ENCODE peak calls at places on chromosome 9, in nine cellular contexts. One of them, this sample, is unnamed.

GRCh38 chr9:107732781-107733529 is 243.4 kb upstream of the KLF4 start:
- DNase-seq in gastrocnemius medialis: peak; percentile 75
- DNase-seq in CD8-positive, alpha-beta T cell: no peak
- DNase-seq in A673: no peak
- DNase-seq in OCI-LY7: no peak
- DNase-seq in GM23338: no peak
- DNase-seq in AG09309: no peak
- DNase-seq in fibroblast of pulmonary artery: peak; percentile 81
- DNase-seq in lung: no peak
- DNase-seq in this sample: peak; percentile 91

GRCh38 chr9:28024616-28025147 is 451.4 kb upstream of the C9orf72 start:
- DNase-seq in gastrocnemius medialis: no peak
- DNase-seq in CD8-positive, alpha-beta T cell: no peak
- DNase-seq in A673: no peak
- DNase-seq in OCI-LY7: no peak
- DNase-seq in GM23338: no peak
- DNase-seq in AG09309: no peak
- DNase-seq in fibroblast of pulmonary artery: no peak
- DNase-seq in lung: no peak
- DNase-seq in this sample: no peak

GRCh38 chr9:91427873-91428272 is 4.2 kb upstream of the NFIL3 start:
- DNase-seq in gastrocnemius medialis: no peak
- DNase-seq in CD8-positive, alpha-beta T cell: no peak
- DNase-seq in A673: no peak
- DNase-seq in OCI-LY7: no peak
- DNase-seq in GM23338: no peak
- DNase-seq in AG09309: no peak
- DNase-seq in fibroblast of pulmonary artery: peak; percentile 83
- DNase-seq in lung: no peak
- DNase-seq in this sample: peak; percentile 74

GRCh38 chr9:99015448-99015847 is 71.7 kb downstream of the COL15A1 start:
- DNase-seq in gastrocnemius medialis: no peak
- DNase-seq in CD8-positive, alpha-beta T cell: no peak
- DNase-seq in A673: no peak
- DNase-seq in OCI-LY7: no peak
- DNase-seq in GM23338: no peak
- DNase-seq in AG09309: no peak
- DNase-seq in fibroblast of pulmonary artery: no peak
- DNase-seq in lung: no peak
- DNase-seq in this sample: no peak

GRCh38 chr9:81609782-81610738 is 79.3 kb downstream of the TLE1 start:
- DNase-seq in gastrocnemius medialis: peak; percentile 57
- DNase-seq in CD8-positive, alpha-beta T cell: no peak
- DNase-seq in A673: no peak
- DNase-seq in OCI-LY7: no peak
- DNase-seq in GM23338: no peak
- DNase-seq in AG09309: no peak
- DNase-seq in fibroblast of pulmonary artery: peak; percentile 28
- DNase-seq in lung: no peak
- DNase-seq in this sample: peak; percentile 12

GRCh38 chr9:111926421-111926875 is 29.8 kb downstream of the UGCG start:
- DNase-seq in gastrocnemius medialis: peak; percentile 35
- DNase-seq in CD8-positive, alpha-beta T cell: peak; percentile 8
- DNase-seq in A673: peak; percentile 99
- DNase-seq in OCI-LY7: peak; percentile 91
- DNase-seq in GM23338: no peak
- DNase-seq in AG09309: peak; percentile 49
- DNase-seq in fibroblast of pulmonary artery: peak; percentile 88
- DNase-seq in lung: no peak
- DNase-seq in this sample: peak; percentile 75

GRCh38 chr9:132042324-132042723 is 37.3 kb downstream of the MED27 start:
- DNase-seq in gastrocnemius medialis: no peak
- DNase-seq in CD8-positive, alpha-beta T cell: no peak
- DNase-seq in A673: peak; percentile 14
- DNase-seq in OCI-LY7: no peak
- DNase-seq in GM23338: no peak
- DNase-seq in AG09309: peak; percentile 87
- DNase-seq in fibroblast of pulmonary artery: peak; percentile 92
- DNase-seq in lung: no peak
- DNase-seq in this sample: peak; percentile 96

GRCh38 chr9:6711403-6711802 is 46.4 kb upstream of the KDM4C start:
- DNase-seq in gastrocnemius medialis: no peak
- DNase-seq in CD8-positive, alpha-beta T cell: no peak
- DNase-seq in A673: no peak
- DNase-seq in OCI-LY7: no peak
- DNase-seq in GM23338: no peak
- DNase-seq in AG09309: no peak
- DNase-seq in fibroblast of pulmonary artery: no peak
- DNase-seq in lung: no peak
- DNase-seq in this sample: peak; percentile 62

GRCh38 chr9:11086561-11086960 is 473.8 kb upstream of the PTPRD start:
- DNase-seq in gastrocnemius medialis: no peak
- DNase-seq in CD8-positive, alpha-beta T cell: no peak
- DNase-seq in A673: peak; percentile 12
- DNase-seq in OCI-LY7: no peak
- DNase-seq in GM23338: no peak
- DNase-seq in AG09309: no peak
- DNase-seq in fibroblast of pulmonary artery: peak; percentile 20
- DNase-seq in lung: no peak
- DNase-seq in this sample: no peak

GRCh38 chr9:113632776-113633590 is 169.5 kb downstream of the RGS3 start:
- DNase-seq in gastrocnemius medialis: no peak
- DNase-seq in CD8-positive, alpha-beta T cell: no peak
- DNase-seq in A673: no peak
- DNase-seq in OCI-LY7: no peak
- DNase-seq in GM23338: no peak
- DNase-seq in AG09309: no peak
- DNase-seq in fibroblast of pulmonary artery: peak; percentile 36
- DNase-seq in lung: no peak
- DNase-seq in this sample: peak; percentile 71

GRCh38 chr9:38141751-38142150 is 72.7 kb upstream of the SHB start:
- DNase-seq in gastrocnemius medialis: no peak
- DNase-seq in CD8-positive, alpha-beta T cell: no peak
- DNase-seq in A673: peak; percentile 29
- DNase-seq in OCI-LY7: no peak
- DNase-seq in GM23338: no peak
- DNase-seq in AG09309: peak; percentile 64
- DNase-seq in fibroblast of pulmonary artery: peak; percentile 52
- DNase-seq in lung: no peak
- DNase-seq in this sample: peak; percentile 65

GRCh38 chr9:131578778-131579504 is 33.6 kb downstream of the PRRT1B start:
- DNase-seq in gastrocnemius medialis: no peak
- DNase-seq in CD8-positive, alpha-beta T cell: peak; percentile 28
- DNase-seq in A673: no peak
- DNase-seq in OCI-LY7: peak; percentile 51
- DNase-seq in GM23338: no peak
- DNase-seq in AG09309: no peak
- DNase-seq in fibroblast of pulmonary artery: no peak
- DNase-seq in lung: no peak
- DNase-seq in this sample: no peak

GRCh38 chr9:15509931-15510788 is 610 bp downstream of the PSIP1 start:
- DNase-seq in gastrocnemius medialis: peak; percentile 14
- DNase-seq in CD8-positive, alpha-beta T cell: peak; percentile 22
- DNase-seq in A673: peak; percentile 29
- DNase-seq in OCI-LY7: peak; percentile 78
- DNase-seq in GM23338: peak; percentile 76
- DNase-seq in AG09309: no peak
- DNase-seq in fibroblast of pulmonary artery: peak; percentile 17
- DNase-seq in lung: peak; percentile 34
- DNase-seq in this sample: peak; percentile 48

GRCh38 chr9:27407966-27408365 is 111.0 kb upstream of the EQTN start:
- DNase-seq in gastrocnemius medialis: no peak
- DNase-seq in CD8-positive, alpha-beta T cell: no peak
- DNase-seq in A673: no peak
- DNase-seq in OCI-LY7: no peak
- DNase-seq in GM23338: no peak
- DNase-seq in AG09309: no peak
- DNase-seq in fibroblast of pulmonary artery: peak; percentile 48
- DNase-seq in lung: no peak
- DNase-seq in this sample: peak; percentile 6

DNA sequence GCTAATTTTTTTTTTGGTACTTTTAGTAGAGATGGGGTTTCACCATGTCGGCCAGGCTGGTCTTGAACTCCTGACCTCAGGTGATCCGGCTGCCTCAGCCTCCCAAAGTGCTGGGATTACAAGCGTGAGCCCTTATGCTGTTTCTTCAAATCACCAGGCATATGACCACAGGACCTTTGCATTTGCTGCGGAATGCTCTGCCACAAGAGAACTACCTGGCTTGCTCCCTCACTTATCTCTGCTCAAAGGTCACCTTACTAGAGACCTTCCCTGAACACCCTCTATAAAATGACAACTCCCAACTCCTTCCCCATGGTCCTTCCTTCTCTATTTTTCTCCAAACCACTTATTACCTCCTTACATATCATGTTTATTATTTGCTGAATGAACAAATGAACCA is 1.4 kb downstream of the ZER1 start:
- DNase-seq in gastrocnemius medialis: no peak
- DNase-seq in CD8-positive, alpha-beta T cell: no peak
- DNase-seq in A673: no peak
- DNase-seq in OCI-LY7: no peak
- DNase-seq in GM23338: no peak
- DNase-seq in AG09309: no peak
- DNase-seq in fibroblast of pulmonary artery: no peak
- DNase-seq in lung: no peak
- DNase-seq in this sample: no peak
- H3K4me3 ChIP-seq in gastrocnemius medialis: peak overlapping the region; percentile 91
- H3K4me3 ChIP-seq in CD8-positive, alpha-beta T cell: no peak overlapping the region
- H3K4me3 ChIP-seq in A673: peak overlapping the region; percentile 94
- H3K4me3 ChIP-seq in OCI-LY7: peak overlapping the region; percentile 86
- H3K4me3 ChIP-seq in GM23338: peak overlapping the region; percentile 97
- H3K4me3 ChIP-seq in AG09309: no peak overlapping the region
- H3K4me3 ChIP-seq in fibroblast of pulmonary artery: peak overlapping the region; percentile 96
- H3K4me3 ChIP-seq in lung: no peak overlapping the region
- H3K4me3 ChIP-seq in this sample: peak overlapping the region; percentile 94

GRCh38 chr9:77844415-77844814 is 187.2 kb downstream of the GNAQ start:
- DNase-seq in gastrocnemius medialis: no peak
- DNase-seq in CD8-positive, alpha-beta T cell: no peak
- DNase-seq in A673: no peak
- DNase-seq in OCI-LY7: no peak
- DNase-seq in GM23338: no peak
- DNase-seq in AG09309: no peak
- DNase-seq in fibroblast of pulmonary artery: no peak
- DNase-seq in lung: no peak
- DNase-seq in this sample: no peak

GRCh38 chr9:77843088-77843985 is 188.3 kb downstream of the GNAQ start:
- DNase-seq in gastrocnemius medialis: no peak
- DNase-seq in CD8-positive, alpha-beta T cell: no peak
- DNase-seq in A673: no peak
- DNase-seq in OCI-LY7: no peak
- DNase-seq in GM23338: peak; percentile 45
- DNase-seq in AG09309: no peak
- DNase-seq in fibroblast of pulmonary artery: no peak
- DNase-seq in lung: no peak
- DNase-seq in this sample: no peak

GRCh38 chr9:77838986-77839385 is 190.9 kb upstream of the GNA14 start:
- DNase-seq in gastrocnemius medialis: no peak
- DNase-seq in CD8-positive, alpha-beta T cell: no peak
- DNase-seq in A673: no peak
- DNase-seq in OCI-LY7: no peak
- DNase-seq in GM23338: no peak
- DNase-seq in AG09309: no peak
- DNase-seq in fibroblast of pulmonary artery: no peak
- DNase-seq in lung: no peak
- DNase-seq in this sample: no peak

GRCh38 chr9:77839459-77840140 is 191.5 kb upstream of the GNA14 start:
- DNase-seq in gastrocnemius medialis: no peak
- DNase-seq in CD8-positive, alpha-beta T cell: no peak
- DNase-seq in A673: peak; percentile 45
- DNase-seq in OCI-LY7: no peak
- DNase-seq in GM23338: no peak
- DNase-seq in AG09309: no peak
- DNase-seq in fibroblast of pulmonary artery: peak; percentile 78
- DNase-seq in lung: no peak
- DNase-seq in this sample: peak; percentile 61

DNA sequence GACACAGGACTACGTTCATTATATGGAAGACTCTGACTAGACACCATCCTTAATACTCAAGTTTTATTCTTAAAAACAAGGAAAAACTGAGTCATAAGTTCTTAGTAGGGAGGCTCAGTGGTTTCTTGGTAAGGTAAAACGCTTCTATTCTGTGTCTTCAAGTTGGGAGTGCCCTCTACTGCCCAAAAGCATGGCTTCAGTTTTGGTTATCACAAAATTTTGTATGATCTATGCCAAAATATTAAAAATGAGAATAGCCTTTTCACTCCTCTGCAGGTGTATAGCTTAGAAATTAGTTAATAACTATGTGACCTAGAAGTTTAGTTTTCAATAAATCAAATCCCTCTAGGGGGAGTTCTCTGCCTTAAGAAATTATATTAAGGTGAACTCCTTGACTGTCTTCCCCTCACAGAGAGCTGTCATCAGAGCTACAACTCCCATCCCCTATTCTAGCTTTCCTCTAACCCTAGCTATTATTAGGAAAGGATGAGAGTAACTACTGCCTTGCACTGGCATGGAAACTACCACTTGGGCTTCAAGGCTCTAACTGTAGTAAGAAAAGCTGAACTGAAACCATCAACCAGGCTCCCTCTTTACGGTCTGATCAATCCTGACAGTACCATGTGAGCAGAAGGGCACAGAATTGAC is 189.7 kb downstream of the GNAQ start:
- DNase-seq in gastrocnemius medialis: no peak
- DNase-seq in CD8-positive, alpha-beta T cell: no peak
- DNase-seq in A673: no peak
- DNase-seq in OCI-LY7: no peak
- DNase-seq in GM23338: no peak
- DNase-seq in AG09309: no peak
- DNase-seq in fibroblast of pulmonary artery: no peak
- DNase-seq in lung: no peak
- DNase-seq in this sample: no peak
- TF ChIP-seq CTCF in gastrocnemius medialis: peak; percentile 6
- TF ChIP-seq CTCF in CD8-positive, alpha-beta T cell: no peak
- TF ChIP-seq CTCF in A673: peak; percentile 56
- TF ChIP-seq CTCF in OCI-LY7: peak; percentile 59
- TF ChIP-seq CTCF in GM23338: peak; percentile 49
- TF ChIP-seq CTCF in AG09309: peak; percentile 39
- TF ChIP-seq CTCF in fibroblast of pulmonary artery: peak; percentile 42
- TF ChIP-seq CTCF in lung: no peak
- TF ChIP-seq CTCF in this sample: peak; percentile 29

GRCh38 chr9:110921705-110922104 is 116.6 kb downstream of the LPAR1 start:
- DNase-seq in gastrocnemius medialis: no peak
- DNase-seq in CD8-positive, alpha-beta T cell: no peak
- DNase-seq in A673: no peak
- DNase-seq in OCI-LY7: no peak
- DNase-seq in GM23338: no peak
- DNase-seq in AG09309: no peak
- DNase-seq in fibroblast of pulmonary artery: no peak
- DNase-seq in lung: no peak
- DNase-seq in this sample: no peak
- H3K4me3 ChIP-seq in gastrocnemius medialis: no peak overlapping the region
- H3K4me3 ChIP-seq in CD8-positive, alpha-beta T cell: no peak overlapping the region
- H3K4me3 ChIP-seq in A673: no peak overlapping the region
- H3K4me3 ChIP-seq in OCI-LY7: no peak overlapping the region
- H3K4me3 ChIP-seq in GM23338: no peak overlapping the region
- H3K4me3 ChIP-seq in AG09309: no peak overlapping the region
- H3K4me3 ChIP-seq in fibroblast of pulmonary artery: no peak overlapping the region
- H3K4me3 ChIP-seq in lung: no peak overlapping the region
- H3K4me3 ChIP-seq in this sample: no peak overlapping the region

DNA sequence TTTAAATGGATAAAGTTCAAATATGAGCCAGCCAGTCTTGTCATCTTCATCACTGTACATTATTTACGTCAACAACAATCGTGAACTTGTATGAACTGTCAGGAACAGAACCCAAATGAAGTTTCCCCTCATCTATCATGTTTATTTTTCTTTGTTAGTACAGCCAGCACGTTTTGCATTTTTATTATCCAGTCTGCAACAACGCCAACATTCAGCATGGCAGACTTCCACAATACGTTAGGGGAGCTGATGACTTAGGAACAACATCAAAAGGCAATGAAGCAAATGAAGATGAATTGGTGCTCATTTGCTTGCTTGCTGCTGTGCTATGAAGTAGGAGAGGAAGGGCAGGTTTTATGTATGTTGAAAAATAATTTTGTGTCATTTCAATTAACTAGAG is 181.4 kb upstream of the S1PR3 start:
- DNase-seq in gastrocnemius medialis: no peak
- DNase-seq in CD8-positive, alpha-beta T cell: no peak
- DNase-seq in A673: no peak
- DNase-seq in OCI-LY7: no peak
- DNase-seq in GM23338: no peak
- DNase-seq in AG09309: no peak
- DNase-seq in fibroblast of pulmonary artery: no peak
- DNase-seq in lung: no peak
- DNase-seq in this sample: no peak
- TF ChIP-seq CTCF in gastrocnemius medialis: no peak
- TF ChIP-seq CTCF in CD8-positive, alpha-beta T cell: no peak
- TF ChIP-seq CTCF in A673: no peak
- TF ChIP-seq CTCF in OCI-LY7: no peak
- TF ChIP-seq CTCF in GM23338: no peak
- TF ChIP-seq CTCF in AG09309: no peak
- TF ChIP-seq CTCF in fibroblast of pulmonary artery: no peak
- TF ChIP-seq CTCF in lung: no peak
- TF ChIP-seq CTCF in this sample: no peak